ENCODE peak calls at places on chromosome 4, in eight cellular contexts. Z is NCI-H69, F is astrocyte of the spinal cord, N is A549, O is D341Med, Q is AG09309, L is NAMALWA, S is GM18507. B is an unnamed sample.

GRCh38 chr4:123896446-123897071 is 500.0 kb downstream of the SPRY1 start:
- DNase-seq in N (no peak), O (no peak), Z (no peak), L (no peak), F (no peak), Q (no peak), S (no peak), B (no peak)

GRCh38 chr4:182576609-182577289 is 333.5 kb downstream of the TENM3 start:
- DNase-seq in Q (no peak), O (peak; percentile 53), N (no peak), Z (no peak), L (no peak), S (no peak), F (no peak), B (no peak)

GRCh38 chr4:21126113-21126512 is 425.9 kb downstream of the PACRGL start:
- DNase-seq in S (no peak), N (no peak), F (no peak), O (no peak), L (no peak), Q (no peak), Z (peak; percentile 47), B (no peak)

GRCh38 chr4:53055274-53055673 is 193.2 kb downstream of the RASL11B start:
- DNase-seq in O (no peak), S (no peak), Q (peak; percentile 67), N (no peak), Z (peak; percentile 90), L (no peak), F (peak; percentile 91), B (no peak)

GRCh38 chr4:68895561-68896198 is 55.9 kb downstream of the UGT2A3 start:
- DNase-seq in Z (no peak), S (no peak), N (peak; percentile 68), F (no peak), Q (no peak), L (no peak), O (no peak), B (no peak)

GRCh38 chr4:1364217-1364616 is 17.2 kb downstream of the UVSSA start:
- DNase-seq in N (no peak), O (no peak), Q (no peak), Z (no peak), S (no peak), F (no peak), L (no peak), B (no peak)

GRCh38 chr4:25953740-25954139 is 39.7 kb downstream of the SMIM20 start:
- DNase-seq in F (peak; percentile 54), S (no peak), L (no peak), Z (peak; percentile 77), Q (no peak), N (peak; percentile 8), O (no peak), B (peak; percentile 70)

GRCh38 chr4:87465739-87466366 is 43.5 kb downstream of the NUDT9 start:
- DNase-seq in N (peak; percentile 54), O (peak; percentile 30), L (peak; percentile 74), S (peak; percentile 5), F (peak; percentile 64), Q (peak; percentile 20), Z (peak; percentile 52), B (peak; percentile 20)

GRCh38 chr4:32697281-32697814 is 1977.2 kb downstream of the PCDH7 start:
- DNase-seq in L (peak; percentile 13), Z (no peak), F (no peak), N (no peak), S (no peak), O (no peak), Q (no peak), B (no peak)

GRCh38 chr4:76690906-76691275 is 207.1 kb downstream of the SOWAHB start:
- DNase-seq in F (no peak), N (no peak), Q (no peak), O (no peak), Z (peak; percentile 52), L (no peak), S (no peak), B (no peak)

GRCh38 chr4:185671041-185671440 is 135.7 kb upstream of the PDLIM3 start:
- DNase-seq in N (no peak), O (no peak), L (no peak), F (no peak), Z (no peak), Q (no peak), S (no peak), B (no peak)

GRCh38 chr4:52856802-52857201 is 5.3 kb upstream of the RASL11B start:
- DNase-seq in O (no peak), Q (no peak), Z (no peak), F (no peak), S (no peak), N (no peak), L (no peak), B (no peak)

GRCh38 chr4:164890691-164891090 is 13.7 kb downstream of the APELA start:
- DNase-seq in Z (no peak), O (no peak), N (no peak), F (no peak), S (no peak), L (no peak), Q (no peak), B (no peak)

GRCh38 chr4:179417357-179417756 is 1975.1 kb upstream of the AGA start:
- DNase-seq in S (no peak), Z (no peak), N (no peak), L (no peak), Q (no peak), F (no peak), O (no peak), B (no peak)

GRCh38 chr4:40586034-40586433 is 43.6 kb downstream of the RBM47 start:
- DNase-seq in Q (no peak), O (no peak), Z (no peak), N (no peak), F (no peak), L (no peak), S (no peak), B (no peak)

GRCh38 chr4:81965911-81966310 is 407.9 kb downstream of the HNRNPD start:
- DNase-seq in N (no peak), S (no peak), L (no peak), Q (no peak), O (no peak), F (no peak), Z (no peak), B (no peak)

GRCh38 chr4:114512595-114513295 is 85.9 kb upstream of the UGT8 start:
- DNase-seq in O (no peak), Z (peak; percentile 20), S (no peak), L (no peak), N (no peak), Q (no peak), F (no peak), B (peak; percentile 77)

GRCh38 chr4:30721353-30722091 is 1.4 kb downstream of the PCDH7 start:
- DNase-seq in S (no peak), O (peak; percentile 85), Q (no peak), N (peak; percentile 12), F (peak; percentile 54), L (no peak), Z (peak; percentile 30), B (peak; percentile 22)

GRCh38 chr4:138055890-138056289 is 186.3 kb downstream of the SLC7A11 start:
- DNase-seq in S (no peak), L (no peak), Z (no peak), N (no peak), O (no peak), Q (no peak), F (no peak), B (peak; percentile 11)

GRCh38 chr4:118367872-118368271 is 15.1 kb upstream of the PRSS12 start:
- DNase-seq in F (no peak), Z (peak; percentile 53), Q (no peak), L (no peak), O (no peak), N (no peak), S (no peak), B (no peak)

GRCh38 chr4:73674451-73674919 is 54.2 kb upstream of the RASSF6 start:
- DNase-seq in F (no peak), S (no peak), O (no peak), Z (no peak), L (no peak), N (no peak), Q (no peak), B (peak; percentile 42)

GRCh38 chr4:126583509-126583908 is 1049.2 kb upstream of the INTU start:
- DNase-seq in N (peak; percentile 3), O (peak; percentile 32), Q (no peak), F (no peak), L (peak; percentile 24), Z (peak; percentile 33), S (no peak), B (no peak)

GRCh38 chr4:184019084-184019483 is 114.0 kb downstream of the STOX2 start:
- DNase-seq in N (no peak), O (no peak), F (peak; percentile 1), Z (no peak), S (no peak), Q (no peak), L (no peak), B (peak; percentile 63)

GRCh38 chr4:57344296-57344695 is 234.1 kb upstream of the IGFBP7 start:
- DNase-seq in F (no peak), Q (no peak), L (no peak), Z (no peak), O (no peak), S (no peak), N (no peak), B (no peak)

GRCh38 chr4:2837904-2838496 is 5.6 kb upstream of the ADD1 start:
- DNase-seq in F (no peak), L (peak; percentile 77), O (no peak), Z (no peak), S (no peak), N (no peak), Q (no peak), B (no peak)

GRCh38 chr4:101049549-101050001 is 297.8 kb downstream of the PPP3CA start:
- DNase-seq in L (no peak), Z (no peak), O (no peak), F (no peak), Q (no peak), S (no peak), N (no peak), B (no peak)

GRCh38 chr4:173362666-173363065 is 8.1 kb upstream of the SAP30 start:
- DNase-seq in L (no peak), N (no peak), Q (no peak), F (no peak), S (no peak), O (no peak), Z (peak; percentile 51), B (no peak)

GRCh38 chr4:153973942-153974341 is 185.1 kb upstream of the SFRP2 start:
- DNase-seq in Z (no peak), L (no peak), N (no peak), S (no peak), F (no peak), Q (no peak), O (no peak), B (no peak)

GRCh38 chr4:121154103-121154515 is 10.0 kb downstream of the TNIP3 start:
- DNase-seq in S (no peak), O (no peak), L (no peak), Z (no peak), F (no peak), Q (no peak), N (no peak), B (no peak)

GRCh38 chr4:7210818-7211217 is 18.5 kb downstream of the SORCS2 start:
- DNase-seq in F (peak; percentile 70), S (no peak), O (no peak), N (peak; percentile 33), L (no peak), Z (no peak), Q (peak; percentile 74), B (peak; percentile 42)

GRCh38 chr4:16329132-16329796 is 103.0 kb upstream of the TAPT1 start:
- DNase-seq in Q (no peak), F (peak; percentile 18), O (no peak), L (no peak), N (no peak), S (no peak), Z (no peak), B (no peak)

GRCh38 chr4:48129307-48130014 is 4.6 kb downstream of the TXK start:
- DNase-seq in L (no peak), Q (no peak), N (peak; percentile 7), O (no peak), F (no peak), S (no peak), Z (no peak), B (no peak)

GRCh38 chr4:67700119-67700873 is 659 bp downstream of the UBA6 start:
- DNase-seq in S (peak; percentile 14), Q (no peak), Z (peak; percentile 36), N (no peak), F (peak; percentile 50), O (no peak), L (peak; percentile 55), B (peak; percentile 23)

GRCh38 chr4:76990288-76991080 is 40.9 kb downstream of the SEPTIN11 start:
- DNase-seq in O (no peak), F (peak; percentile 96), N (no peak), Z (no peak), Q (peak; percentile 88), S (no peak), L (no peak), B (no peak)